ENCODE peak calls at places on chromosome 3, in four cellular contexts. C is heart right ventricle, N is sigmoid colon, W is spleen. H is an unnamed sample. For H3K4me1, the result is how much of the 10 kb centered on the place peaks cover.

GRCh38 chr3:128152419-128153155 is 694 bp upstream of the EEFSEC start:
- DNase-seq in C (no peak), N (no peak), W (no peak), H (no peak)

GRCh38 chr3:64016941-64017620 is 6.2 kb downstream of the PSMD6 start:
- DNase-seq in N (no peak), W (no peak), C (no peak), H (no peak)

GRCh38 chr3:30970183-30970582 is 75.7 kb upstream of the GADL1 start:
- DNase-seq in N (no peak), W (no peak), C (no peak), H (no peak)

GRCh38 chr3:157499342-157499963 is 3.8 kb downstream of the VEPH1 start:
- DNase-seq in N (no peak), W (peak), C (no peak), H (peak)

GRCh38 chr3:129793947-129794318 is 99.6 kb downstream of the TMCC1 start:
- DNase-seq in N (no peak), C (peak), W (no peak), H (no peak)

GRCh38 chr3:156455839-156456238 is 99.1 kb downstream of the SSR3 start:
- DNase-seq in N (no peak), C (no peak), W (no peak), H (no peak)

GRCh38 chr3:142958707-142959106 is 4.8 kb downstream of the PAQR9 start:
- DNase-seq in N (no peak), C (no peak), W (no peak), H (peak)

GRCh38 chr3:150005243-150006102 is 34.8 kb upstream of the PFN2 start:
- DNase-seq in C (no peak), N (no peak), W (no peak), H (no peak)

GRCh38 chr3:104629038-104629437 is 737.7 kb upstream of the ALCAM start:
- DNase-seq in C (no peak), N (no peak), W (no peak), H (no peak)

GRCh38 chr3:188152660-188153497 is 1.1 kb upstream of the LPP start:
- DNase-seq in C (no peak), N (peak), W (peak), H (no peak)

GRCh38 chr3:12536423-12536822 is 8.9 kb downstream of the MKRN2OS start:
- DNase-seq in N (no peak), W (no peak), C (no peak), H (no peak)

GRCh38 chr3:46029953-46030543 is 2.8 kb upstream of the XCR1 start:
- DNase-seq in W (no peak), C (no peak), N (no peak), H (no peak)

GRCh38 chr3:135503429-135504083 is 462.0 kb upstream of the PPP2R3A start:
- DNase-seq in C (peak), N (peak), W (peak), H (no peak)

GRCh38 chr3:126208618-126209256 is 28.4 kb upstream of the ALDH1L1 start:
- DNase-seq in C (peak), W (no peak), N (peak), H (peak)

GRCh38 chr3:80307844-80308243 is 540.0 kb upstream of the ROBO1 start:
- DNase-seq in W (no peak), N (no peak), C (no peak), H (no peak)

GRCh38 chr3:59425942-59426341 is 376.1 kb upstream of the CFAP20DC start:
- DNase-seq in C (no peak), N (no peak), W (no peak), H (no peak)

GRCh38 chr3:120113128-120114116 is 19.2 kb upstream of the GSK3B start:
- DNase-seq in N (no peak), C (no peak), W (no peak), H (no peak)

GRCh38 chr3:147614210-147614609 is 205.0 kb downstream of the ZIC1 start:
- DNase-seq in W (no peak), N (no peak), C (no peak), H (no peak)

GRCh38 chr3:177066068-177066467 is 131.2 kb downstream of the TBL1XR1 start:
- DNase-seq in W (no peak), C (no peak), N (no peak), H (no peak)
- H3K4me1 ChIP-seq in W (under half), C (half or more), N (under half), H (under half)

GRCh38 chr3:195895900-195896360 is 12.4 kb downstream of the TNK2 start:
- DNase-seq in W (peak), C (peak), N (peak), H (peak)
- H3K4me1 ChIP-seq in W (half or more), C (half or more), N (half or more), H (under half)

DNA sequence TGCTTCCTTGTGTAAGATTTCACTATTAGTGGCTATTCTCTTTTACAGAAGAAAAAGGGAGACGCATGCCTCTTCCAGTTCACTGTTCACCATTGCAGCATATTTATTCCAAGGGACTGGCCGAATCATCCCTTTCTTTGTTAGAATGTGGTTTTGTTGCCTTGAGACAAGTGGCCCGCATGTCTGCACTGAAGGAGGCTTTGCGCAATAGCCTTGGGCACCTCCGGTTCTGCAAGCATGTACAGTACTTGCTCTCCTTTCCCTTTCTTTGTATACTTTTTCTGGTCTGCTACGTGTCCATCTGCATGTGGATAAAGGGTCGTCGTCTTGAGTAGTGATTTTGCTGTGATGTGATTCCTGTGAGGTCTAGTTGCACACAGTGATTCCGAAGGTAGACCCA is 43.0 kb downstream of the FLNB start:
- DNase-seq in N (peak), C (no peak), W (no peak), H (peak)
- H3K4me1 ChIP-seq in N (half or more), C (half or more), W (under half), H (half or more)

GRCh38 chr3:39433642-39434041 is 27.1 kb downstream of the RPSA start:
- DNase-seq in C (no peak), W (no peak), N (no peak), H (no peak)
- H3K4me1 ChIP-seq in C (under half), W (under half), N (under half), H (under half)

GRCh38 chr3:5653426-5653825 is 465.9 kb downstream of the EDEM1 start:
- DNase-seq in N (no peak), W (no peak), C (no peak), H (no peak)

GRCh38 chr3:5651351-5651750 is 463.8 kb downstream of the EDEM1 start:
- DNase-seq in C (no peak), N (no peak), W (no peak), H (no peak)

GRCh38 chr3:5657109-5657508 is 469.6 kb downstream of the EDEM1 start:
- DNase-seq in W (no peak), C (no peak), N (no peak), H (no peak)
- H3K4me1 ChIP-seq in W (under half), C (under half), N (under half), H (under half)

GRCh38 chr3:53255360-53255774 is 455 bp downstream of the TKT start:
- DNase-seq in W (peak), N (no peak), C (peak), H (peak)
- H3K4me1 ChIP-seq in W (under half), N (under half), C (half or more), H (under half)